ENCODE peak calls at places on chromosomes 13 and 19, in five cellular contexts. One of them, this sample, is unnamed.

GRCh38 chr19:48719263-48720171 is at the start of gene MAMSTR:
- DNase-seq in HAP-1: peak; percentile 21
- DNase-seq in left ventricle myocardium inferior: no peak
- DNase-seq in heart right ventricle: peak; percentile 45
- DNase-seq in CD4-positive, CD25-positive, alpha-beta regulatory T cell: no peak
- DNase-seq in this sample: no peak

GRCh38 chr19:44813331-44814131 is 4.6 kb downstream of the BCAM start:
- DNase-seq in heart right ventricle: no peak
- DNase-seq in HAP-1: no peak
- DNase-seq in left ventricle myocardium inferior: no peak
- DNase-seq in CD4-positive, CD25-positive, alpha-beta regulatory T cell: no peak
- DNase-seq in this sample: no peak

GRCh38 chr13:31556376-31556775 is 182.9 kb upstream of the RXFP2 start:
- DNase-seq in heart right ventricle: no peak
- DNase-seq in HAP-1: no peak
- DNase-seq in left ventricle myocardium inferior: no peak
- DNase-seq in CD4-positive, CD25-positive, alpha-beta regulatory T cell: no peak
- DNase-seq in this sample: no peak

GRCh38 chr19:9857920-9858746 is 23.0 kb downstream of the PIN1 start:
- DNase-seq in HAP-1: no peak
- DNase-seq in CD4-positive, CD25-positive, alpha-beta regulatory T cell: no peak
- DNase-seq in heart right ventricle: no peak
- DNase-seq in left ventricle myocardium inferior: no peak
- DNase-seq in this sample: peak; percentile 23

GRCh38 chr19:45324349-45324907 is 1.8 kb upstream of the CKM start:
- DNase-seq in CD4-positive, CD25-positive, alpha-beta regulatory T cell: no peak
- DNase-seq in HAP-1: no peak
- DNase-seq in left ventricle myocardium inferior: no peak
- DNase-seq in heart right ventricle: no peak
- DNase-seq in this sample: no peak

GRCh38 chr19:40805258-40805868 is 6.4 kb downstream of the EGLN2 start:
- DNase-seq in CD4-positive, CD25-positive, alpha-beta regulatory T cell: no peak
- DNase-seq in HAP-1: no peak
- DNase-seq in heart right ventricle: no peak
- DNase-seq in left ventricle myocardium inferior: no peak
- DNase-seq in this sample: no peak

GRCh38 chr19:42419309-42419708 is 7.9 kb downstream of the LIPE start:
- DNase-seq in left ventricle myocardium inferior: peak; percentile 57
- DNase-seq in heart right ventricle: peak; percentile 68
- DNase-seq in CD4-positive, CD25-positive, alpha-beta regulatory T cell: no peak
- DNase-seq in HAP-1: no peak
- DNase-seq in this sample: no peak

GRCh38 chr13:111459803-111460547 is 139.5 kb downstream of the TEX29 start:
- DNase-seq in heart right ventricle: no peak
- DNase-seq in left ventricle myocardium inferior: no peak
- DNase-seq in HAP-1: no peak
- DNase-seq in CD4-positive, CD25-positive, alpha-beta regulatory T cell: no peak
- DNase-seq in this sample: no peak

GRCh38 chr13:41061914-41062837 is 867 bp downstream of the WBP4 start:
- DNase-seq in heart right ventricle: no peak
- DNase-seq in CD4-positive, CD25-positive, alpha-beta regulatory T cell: no peak
- DNase-seq in left ventricle myocardium inferior: no peak
- DNase-seq in HAP-1: no peak
- DNase-seq in this sample: no peak

GRCh38 chr19:33394723-33395560 is 21.4 kb downstream of the CEBPG start:
- DNase-seq in heart right ventricle: no peak
- DNase-seq in CD4-positive, CD25-positive, alpha-beta regulatory T cell: no peak
- DNase-seq in HAP-1: no peak
- DNase-seq in left ventricle myocardium inferior: peak; percentile 13
- DNase-seq in this sample: no peak

GRCh38 chr19:15556634-15557181 is 48.4 kb downstream of the CYP4F22 start:
- DNase-seq in CD4-positive, CD25-positive, alpha-beta regulatory T cell: no peak
- DNase-seq in left ventricle myocardium inferior: no peak
- DNase-seq in heart right ventricle: no peak
- DNase-seq in HAP-1: no peak
- DNase-seq in this sample: no peak

GRCh38 chr13:20191902-20192469 is 752 bp downstream of the GJB2 start:
- DNase-seq in HAP-1: peak; percentile 57
- DNase-seq in left ventricle myocardium inferior: no peak
- DNase-seq in CD4-positive, CD25-positive, alpha-beta regulatory T cell: no peak
- DNase-seq in heart right ventricle: no peak
- DNase-seq in this sample: no peak

GRCh38 chr13:48585456-48585840 is 52.6 kb upstream of the RCBTB2 start:
- DNase-seq in left ventricle myocardium inferior: no peak
- DNase-seq in CD4-positive, CD25-positive, alpha-beta regulatory T cell: no peak
- DNase-seq in heart right ventricle: no peak
- DNase-seq in HAP-1: peak; percentile 70
- DNase-seq in this sample: no peak

GRCh38 chr13:110244096-110244830 is 62.7 kb downstream of the COL4A1 start:
- DNase-seq in HAP-1: no peak
- DNase-seq in left ventricle myocardium inferior: no peak
- DNase-seq in CD4-positive, CD25-positive, alpha-beta regulatory T cell: no peak
- DNase-seq in heart right ventricle: no peak
- DNase-seq in this sample: no peak

GRCh38 chr19:536881-537404 is 5.4 kb downstream of the CDC34 start:
- DNase-seq in HAP-1: no peak
- DNase-seq in CD4-positive, CD25-positive, alpha-beta regulatory T cell: no peak
- DNase-seq in heart right ventricle: no peak
- DNase-seq in left ventricle myocardium inferior: no peak
- DNase-seq in this sample: no peak

GRCh38 chr13:75481176-75482069 is 546 bp downstream of the TBC1D4 start:
- DNase-seq in heart right ventricle: peak; percentile 46
- DNase-seq in HAP-1: peak; percentile 60
- DNase-seq in CD4-positive, CD25-positive, alpha-beta regulatory T cell: peak; percentile 1
- DNase-seq in left ventricle myocardium inferior: peak; percentile 22
- DNase-seq in this sample: no peak

GRCh38 chr19:39506944-39507714 is 7.8 kb upstream of the SELENOV start:
- DNase-seq in HAP-1: peak; percentile 82
- DNase-seq in left ventricle myocardium inferior: no peak
- DNase-seq in CD4-positive, CD25-positive, alpha-beta regulatory T cell: no peak
- DNase-seq in heart right ventricle: no peak
- DNase-seq in this sample: peak; percentile 44

GRCh38 chr13:94419304-94419943 is 60.1 kb downstream of the DCT start:
- DNase-seq in HAP-1: no peak
- DNase-seq in CD4-positive, CD25-positive, alpha-beta regulatory T cell: no peak
- DNase-seq in heart right ventricle: no peak
- DNase-seq in left ventricle myocardium inferior: no peak
- DNase-seq in this sample: no peak

DNA sequence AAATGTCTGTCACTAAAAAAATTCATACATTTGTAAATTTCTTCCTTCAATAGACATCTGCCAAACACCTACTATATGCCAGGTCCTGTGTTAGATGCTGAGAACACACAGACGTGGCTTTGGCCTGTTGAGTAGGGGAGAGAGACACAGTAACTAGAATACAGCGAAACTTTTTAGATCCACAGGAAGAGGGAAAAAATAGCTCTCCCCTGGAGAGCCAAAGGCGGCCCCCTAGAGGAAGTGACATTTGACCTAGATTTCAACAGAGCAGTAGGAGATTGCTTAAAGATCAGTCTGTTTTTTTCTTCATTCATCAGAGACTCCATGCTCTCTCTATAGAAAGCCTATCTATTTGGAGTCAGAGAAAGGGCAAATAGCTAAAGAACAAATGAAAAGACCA is 11.3 kb downstream of the LCP1 start:
- DNase-seq in HAP-1: no peak
- DNase-seq in left ventricle myocardium inferior: no peak
- DNase-seq in CD4-positive, CD25-positive, alpha-beta regulatory T cell: no peak
- DNase-seq in heart right ventricle: no peak
- DNase-seq in this sample: peak; percentile 35
- H3K4me3 ChIP-seq in HAP-1: no peak overlapping the region
- H3K4me3 ChIP-seq in left ventricle myocardium inferior: no peak overlapping the region
- H3K4me3 ChIP-seq in CD4-positive, CD25-positive, alpha-beta regulatory T cell: peak overlapping the region; percentile 88
- H3K4me3 ChIP-seq in heart right ventricle: no peak overlapping the region
- H3K4me3 ChIP-seq in this sample: peak overlapping the region; percentile 15

DNA sequence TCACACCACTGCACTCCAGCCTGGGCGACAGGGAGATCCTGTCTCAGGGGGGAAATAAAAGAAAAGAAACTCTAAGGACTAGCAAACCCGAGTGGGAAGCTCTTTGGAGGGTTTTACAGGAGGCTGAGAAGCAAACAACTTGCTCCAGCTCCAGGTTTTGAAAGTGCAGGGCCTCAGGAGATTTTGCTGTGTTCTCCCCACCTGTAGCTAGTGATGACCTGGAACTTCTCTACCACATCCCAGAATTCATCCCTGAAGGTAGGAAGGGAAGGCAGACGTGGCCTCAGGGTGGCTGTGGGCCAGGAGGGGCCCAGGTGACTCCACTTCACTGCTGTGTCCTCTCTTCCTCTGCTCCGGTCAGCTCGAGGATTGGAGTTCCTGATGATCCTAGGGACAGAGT is 16.3 kb upstream of the PSMD8 start:
- DNase-seq in heart right ventricle: no peak
- DNase-seq in CD4-positive, CD25-positive, alpha-beta regulatory T cell: no peak
- DNase-seq in HAP-1: no peak
- DNase-seq in left ventricle myocardium inferior: no peak
- DNase-seq in this sample: no peak
- H3K27me3 ChIP-seq in heart right ventricle: peaks cover 29% of the 10 kb centered on the region
- H3K27me3 ChIP-seq in CD4-positive, CD25-positive, alpha-beta regulatory T cell: no peaks in the 10 kb centered on the region
- H3K27me3 ChIP-seq in HAP-1: peaks cover 9% of the 10 kb centered on the region
- H3K27me3 ChIP-seq in left ventricle myocardium inferior: peaks cover 76% of the 10 kb centered on the region
- H3K27me3 ChIP-seq in this sample: no peaks in the 10 kb centered on the region

GRCh38 chr13:21901772-21902708 is 231.2 kb downstream of the FGF9 start:
- DNase-seq in left ventricle myocardium inferior: peak; percentile 23
- DNase-seq in HAP-1: no peak
- DNase-seq in heart right ventricle: no peak
- DNase-seq in CD4-positive, CD25-positive, alpha-beta regulatory T cell: no peak
- DNase-seq in this sample: no peak
- H3K4me3 ChIP-seq in left ventricle myocardium inferior: no peak overlapping the region
- H3K4me3 ChIP-seq in HAP-1: no peak overlapping the region
- H3K4me3 ChIP-seq in heart right ventricle: no peak overlapping the region
- H3K4me3 ChIP-seq in CD4-positive, CD25-positive, alpha-beta regulatory T cell: no peak overlapping the region
- H3K4me3 ChIP-seq in this sample: no peak overlapping the region

GRCh38 chr19:29524201-29524911 is 1.4 kb upstream of the VSTM2B start:
- DNase-seq in heart right ventricle: no peak
- DNase-seq in CD4-positive, CD25-positive, alpha-beta regulatory T cell: no peak
- DNase-seq in HAP-1: no peak
- DNase-seq in left ventricle myocardium inferior: peak; percentile 2
- DNase-seq in this sample: no peak

GRCh38 chr19:29527500-29528328 is 1.9 kb downstream of the VSTM2B start:
- DNase-seq in CD4-positive, CD25-positive, alpha-beta regulatory T cell: no peak
- DNase-seq in heart right ventricle: no peak
- DNase-seq in HAP-1: no peak
- DNase-seq in left ventricle myocardium inferior: no peak
- DNase-seq in this sample: no peak

GRCh38 chr19:29524912-29525870 is 603 bp upstream of the VSTM2B start:
- DNase-seq in CD4-positive, CD25-positive, alpha-beta regulatory T cell: no peak
- DNase-seq in left ventricle myocardium inferior: peak; percentile 8
- DNase-seq in heart right ventricle: no peak
- DNase-seq in HAP-1: no peak
- DNase-seq in this sample: no peak

GRCh38 chr19:29526730-29527499 is 1.1 kb downstream of the VSTM2B start:
- DNase-seq in HAP-1: peak; percentile 36
- DNase-seq in heart right ventricle: no peak
- DNase-seq in left ventricle myocardium inferior: no peak
- DNase-seq in CD4-positive, CD25-positive, alpha-beta regulatory T cell: no peak
- DNase-seq in this sample: no peak

GRCh38 chr19:29525901-29526729 is at the start of gene VSTM2B:
- DNase-seq in left ventricle myocardium inferior: no peak
- DNase-seq in heart right ventricle: no peak
- DNase-seq in HAP-1: no peak
- DNase-seq in CD4-positive, CD25-positive, alpha-beta regulatory T cell: no peak
- DNase-seq in this sample: no peak
- H3K27me3 ChIP-seq in left ventricle myocardium inferior: peaks cover 100% of the 10 kb centered on the region
- H3K27me3 ChIP-seq in heart right ventricle: peaks cover 99% of the 10 kb centered on the region
- H3K27me3 ChIP-seq in HAP-1: peaks cover 44% of the 10 kb centered on the region
- H3K27me3 ChIP-seq in CD4-positive, CD25-positive, alpha-beta regulatory T cell: peaks cover 11% of the 10 kb centered on the region
- H3K27me3 ChIP-seq in this sample: peaks cover 14% of the 10 kb centered on the region

GRCh38 chr19:17686592-17687042 is 1.5 kb downstream of the UNC13A start:
- DNase-seq in heart right ventricle: peak; percentile 37
- DNase-seq in HAP-1: peak; percentile 46
- DNase-seq in CD4-positive, CD25-positive, alpha-beta regulatory T cell: no peak
- DNase-seq in left ventricle myocardium inferior: peak; percentile 41
- DNase-seq in this sample: no peak
- H3K4me3 ChIP-seq in heart right ventricle: peak overlapping the region; percentile 25
- H3K4me3 ChIP-seq in HAP-1: no peak overlapping the region
- H3K4me3 ChIP-seq in CD4-positive, CD25-positive, alpha-beta regulatory T cell: no peak overlapping the region
- H3K4me3 ChIP-seq in left ventricle myocardium inferior: peak overlapping the region; percentile 46
- H3K4me3 ChIP-seq in this sample: no peak overlapping the region

GRCh38 chr19:51015691-51016267 is 3.7 kb downstream of the KLK10 start:
- DNase-seq in heart right ventricle: no peak
- DNase-seq in CD4-positive, CD25-positive, alpha-beta regulatory T cell: no peak
- DNase-seq in left ventricle myocardium inferior: no peak
- DNase-seq in HAP-1: no peak
- DNase-seq in this sample: no peak
- H3K27me3 ChIP-seq in heart right ventricle: peaks cover 81% of the 10 kb centered on the region
- H3K27me3 ChIP-seq in CD4-positive, CD25-positive, alpha-beta regulatory T cell: no peaks in the 10 kb centered on the region
- H3K27me3 ChIP-seq in left ventricle myocardium inferior: peaks cover 96% of the 10 kb centered on the region
- H3K27me3 ChIP-seq in HAP-1: peaks cover 20% of the 10 kb centered on the region
- H3K27me3 ChIP-seq in this sample: peaks cover 10% of the 10 kb centered on the region

GRCh38 chr19:8578642-8579265 is 1.5 kb upstream of the MYO1F start:
- DNase-seq in left ventricle myocardium inferior: peak; percentile 78
- DNase-seq in heart right ventricle: peak; percentile 77
- DNase-seq in CD4-positive, CD25-positive, alpha-beta regulatory T cell: peak; percentile 69
- DNase-seq in HAP-1: peak; percentile 87
- DNase-seq in this sample: peak; percentile 79

GRCh38 chr19:8575467-8575997 is 1.7 kb downstream of the MYO1F start:
- DNase-seq in HAP-1: no peak
- DNase-seq in left ventricle myocardium inferior: no peak
- DNase-seq in CD4-positive, CD25-positive, alpha-beta regulatory T cell: peak; percentile 24
- DNase-seq in heart right ventricle: no peak
- DNase-seq in this sample: peak; percentile 57

GRCh38 chr19:8577247-8577646 is at the start of gene MYO1F:
- DNase-seq in CD4-positive, CD25-positive, alpha-beta regulatory T cell: no peak
- DNase-seq in HAP-1: no peak
- DNase-seq in heart right ventricle: peak; percentile 61
- DNase-seq in left ventricle myocardium inferior: peak; percentile 65
- DNase-seq in this sample: no peak

GRCh38 chr19:8577741-8578140 is 499 bp upstream of the MYO1F start:
- DNase-seq in heart right ventricle: no peak
- DNase-seq in HAP-1: no peak
- DNase-seq in CD4-positive, CD25-positive, alpha-beta regulatory T cell: no peak
- DNase-seq in left ventricle myocardium inferior: no peak
- DNase-seq in this sample: no peak

GRCh38 chr19:8576273-8576993 is 809 bp downstream of the MYO1F start:
- DNase-seq in left ventricle myocardium inferior: no peak
- DNase-seq in CD4-positive, CD25-positive, alpha-beta regulatory T cell: no peak
- DNase-seq in heart right ventricle: no peak
- DNase-seq in HAP-1: no peak
- DNase-seq in this sample: peak; percentile 52
- H3K4me3 ChIP-seq in left ventricle myocardium inferior: peak overlapping the region; percentile 50
- H3K4me3 ChIP-seq in CD4-positive, CD25-positive, alpha-beta regulatory T cell: peak overlapping the region; percentile 90
- H3K4me3 ChIP-seq in heart right ventricle: peak overlapping the region; percentile 40
- H3K4me3 ChIP-seq in HAP-1: no peak overlapping the region
- H3K4me3 ChIP-seq in this sample: peak overlapping the region; percentile 57

GRCh38 chr13:112956516-112957294 is 12.3 kb upstream of the MCF2L start:
- DNase-seq in HAP-1: no peak
- DNase-seq in left ventricle myocardium inferior: no peak
- DNase-seq in heart right ventricle: no peak
- DNase-seq in CD4-positive, CD25-positive, alpha-beta regulatory T cell: no peak
- DNase-seq in this sample: no peak

GRCh38 chr13:112957295-112957677 is 11.7 kb upstream of the MCF2L start:
- DNase-seq in CD4-positive, CD25-positive, alpha-beta regulatory T cell: no peak
- DNase-seq in heart right ventricle: no peak
- DNase-seq in left ventricle myocardium inferior: no peak
- DNase-seq in HAP-1: no peak
- DNase-seq in this sample: no peak

GRCh38 chr13:112955271-112955937 is 13.6 kb upstream of the MCF2L start:
- DNase-seq in CD4-positive, CD25-positive, alpha-beta regulatory T cell: no peak
- DNase-seq in left ventricle myocardium inferior: no peak
- DNase-seq in HAP-1: no peak
- DNase-seq in heart right ventricle: no peak
- DNase-seq in this sample: no peak

GRCh38 chr13:112954488-112955270 is 14.3 kb upstream of the MCF2L start:
- DNase-seq in CD4-positive, CD25-positive, alpha-beta regulatory T cell: no peak
- DNase-seq in heart right ventricle: no peak
- DNase-seq in left ventricle myocardium inferior: no peak
- DNase-seq in HAP-1: no peak
- DNase-seq in this sample: no peak

GRCh38 chr13:112955956-112956355 is 13.1 kb upstream of the MCF2L start:
- DNase-seq in left ventricle myocardium inferior: no peak
- DNase-seq in HAP-1: no peak
- DNase-seq in heart right ventricle: no peak
- DNase-seq in CD4-positive, CD25-positive, alpha-beta regulatory T cell: no peak
- DNase-seq in this sample: no peak
- H3K27me3 ChIP-seq in left ventricle myocardium inferior: peaks cover 12% of the 10 kb centered on the region
- H3K27me3 ChIP-seq in HAP-1: peaks cover 4% of the 10 kb centered on the region
- H3K27me3 ChIP-seq in heart right ventricle: peaks cover 3% of the 10 kb centered on the region
- H3K27me3 ChIP-seq in CD4-positive, CD25-positive, alpha-beta regulatory T cell: no peaks in the 10 kb centered on the region
- H3K27me3 ChIP-seq in this sample: no peaks in the 10 kb centered on the region